ENCODE peak calls at places on chromosomes 4 and X, in four cellular contexts. D is A549, H is K562, S is GM12878. R is an unnamed sample.

GRCh38 chrX:45845142-45845541 is 644.5 kb upstream of the DIPK2B start:
- DNase-seq in D (no peak), S (no peak), H (no peak), R (no peak)

GRCh38 chrX:47162927-47163583 is 18.0 kb downstream of the RBM10 start:
- DNase-seq in S (no peak), H (no peak), D (no peak), R (no peak)

GRCh38 chr4:162265802-162266201 is 102.0 kb upstream of the FSTL5 start:
- DNase-seq in D (no peak), H (no peak), S (no peak), R (no peak)

GRCh38 chr4:61437923-61438322 is 237.8 kb downstream of the ADGRL3 start:
- DNase-seq in D (no peak), S (no peak), H (no peak), R (no peak)

GRCh38 chr4:137927972-137928371 is 314.2 kb downstream of the SLC7A11 start:
- DNase-seq in S (no peak), D (no peak), H (no peak), R (no peak)

GRCh38 chr4:187814737-187815465 is 180.7 kb upstream of the ZFP42 start:
- DNase-seq in H (no peak), S (no peak), D (no peak), R (peak; percentile 23)

GRCh38 chrX:71181558-71181909 is 36.9 kb downstream of the NLGN3 start:
- DNase-seq in H (peak; percentile 12), D (no peak), S (no peak), R (no peak)

GRCh38 chr4:153564630-153565525 is 98.7 kb downstream of the TMEM131L start:
- DNase-seq in H (no peak), S (no peak), D (no peak), R (peak; percentile 60)

GRCh38 chr4:56410247-56410646 is 23.0 kb upstream of the AASDH start:
- DNase-seq in D (peak; percentile 47), H (no peak), S (no peak), R (peak; percentile 98)

GRCh38 chr4:72569719-72570235 is 756 bp upstream of the ADAMTS3 start:
- DNase-seq in D (no peak), S (no peak), H (no peak), R (peak; percentile 17)

GRCh38 chrX:39162322-39162721 is 361.1 kb downstream of the MID1IP1 start:
- DNase-seq in H (no peak), S (no peak), D (no peak), R (no peak)

GRCh38 chr4:52265781-52266525 is 214.8 kb downstream of the SPATA18 start:
- DNase-seq in S (no peak), D (no peak), H (no peak), R (no peak)

GRCh38 chrX:1592128-1592862 is 891 bp downstream of the AKAP17A start:
- DNase-seq in H (peak; percentile 44), S (no peak), D (no peak), R (peak; percentile 5)

GRCh38 chr4:48046059-48046458 is 29.5 kb downstream of the NIPAL1 start:
- DNase-seq in D (no peak), S (no peak), H (no peak), R (no peak)

GRCh38 chrX:874061-874460 is 243.5 kb downstream of the SHOX start:
- DNase-seq in H (no peak), D (no peak), S (no peak), R (no peak)

GRCh38 chrX:15242899-15243555 is 26.9 kb downstream of the ASB9 start:
- DNase-seq in D (peak; percentile 46), H (peak; percentile 17), S (peak; percentile 17), R (peak; percentile 59)

GRCh38 chr4:156889616-156890594 is 81.7 kb downstream of the PDGFC start:
- DNase-seq in H (no peak), D (no peak), S (no peak), R (peak; percentile 83)

GRCh38 chr4:5051210-5051691 is at the start of gene STK32B:
- DNase-seq in H (peak; percentile 59), S (no peak), D (peak; percentile 64), R (peak; percentile 82)

GRCh38 chrX:17459596-17459995 is 84.6 kb downstream of the NHS start:
- DNase-seq in D (no peak), S (no peak), H (no peak), R (peak; percentile 66)

GRCh38 chr4:151638295-151638858 is 122.4 kb downstream of the GATB start:
- DNase-seq in D (no peak), S (no peak), H (no peak), R (no peak)

GRCh38 chr4:113574636-113575103 is 186.9 kb downstream of the CAMK2D start:
- DNase-seq in D (no peak), S (no peak), H (no peak), R (peak; percentile 80)

GRCh38 chr4:94479358-94480141 is 27.8 kb downstream of the PDLIM5 start:
- DNase-seq in S (no peak), H (no peak), D (no peak), R (no peak)

GRCh38 chr4:94480362-94480951 is 28.7 kb downstream of the PDLIM5 start:
- DNase-seq in H (no peak), D (no peak), S (no peak), R (no peak)

GRCh38 chr4:94472056-94472826 is 20.5 kb downstream of the PDLIM5 start:
- DNase-seq in S (no peak), D (no peak), H (no peak), R (peak; percentile 69)

GRCh38 chr4:94475794-94476193 is 24.1 kb downstream of the PDLIM5 start:
- DNase-seq in H (no peak), D (no peak), S (no peak), R (no peak)
- TF ChIP-seq ELK1 in H (no peak), D (no peak), S (no peak), R (no peak)

GRCh38 chr4:43394976-43395375 is 502.5 kb downstream of the GRXCR1 start:
- DNase-seq in H (no peak), S (no peak), D (no peak), R (peak; percentile 57)

GRCh38 chr4:43402393-43402792 is 509.9 kb downstream of the GRXCR1 start:
- DNase-seq in H (no peak), S (no peak), D (no peak), R (no peak)

GRCh38 chr4:43399726-43400125 is 507.2 kb downstream of the GRXCR1 start:
- DNase-seq in H (no peak), D (no peak), S (no peak), R (no peak)
- TF ChIP-seq ELK1 in H (no peak), D (no peak), S (no peak), R (no peak)

DNA sequence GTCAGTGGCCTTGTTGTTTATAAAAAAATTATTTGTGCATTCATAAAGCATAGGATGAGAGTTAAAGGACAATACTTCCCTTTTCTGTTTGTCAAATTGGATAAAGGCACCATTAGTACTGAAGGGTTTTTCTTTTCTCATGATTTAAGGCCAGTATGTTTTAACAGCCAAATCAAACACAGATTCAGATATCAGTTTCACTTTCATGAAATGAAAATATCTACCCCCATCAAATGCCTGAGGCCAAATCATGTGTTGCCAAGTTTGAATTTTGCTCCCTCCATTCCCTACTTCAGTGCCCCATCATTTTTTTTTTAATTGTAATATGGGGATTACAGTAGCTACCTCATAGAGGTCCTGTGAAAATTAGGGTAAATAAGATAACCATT is 745.9 kb downstream of the RPA4 start:
- DNase-seq in H (no peak), D (no peak), S (no peak), R (no peak)
- TF ChIP-seq ELK1 in H (no peak), D (no peak), S (no peak), R (no peak)

DNA sequence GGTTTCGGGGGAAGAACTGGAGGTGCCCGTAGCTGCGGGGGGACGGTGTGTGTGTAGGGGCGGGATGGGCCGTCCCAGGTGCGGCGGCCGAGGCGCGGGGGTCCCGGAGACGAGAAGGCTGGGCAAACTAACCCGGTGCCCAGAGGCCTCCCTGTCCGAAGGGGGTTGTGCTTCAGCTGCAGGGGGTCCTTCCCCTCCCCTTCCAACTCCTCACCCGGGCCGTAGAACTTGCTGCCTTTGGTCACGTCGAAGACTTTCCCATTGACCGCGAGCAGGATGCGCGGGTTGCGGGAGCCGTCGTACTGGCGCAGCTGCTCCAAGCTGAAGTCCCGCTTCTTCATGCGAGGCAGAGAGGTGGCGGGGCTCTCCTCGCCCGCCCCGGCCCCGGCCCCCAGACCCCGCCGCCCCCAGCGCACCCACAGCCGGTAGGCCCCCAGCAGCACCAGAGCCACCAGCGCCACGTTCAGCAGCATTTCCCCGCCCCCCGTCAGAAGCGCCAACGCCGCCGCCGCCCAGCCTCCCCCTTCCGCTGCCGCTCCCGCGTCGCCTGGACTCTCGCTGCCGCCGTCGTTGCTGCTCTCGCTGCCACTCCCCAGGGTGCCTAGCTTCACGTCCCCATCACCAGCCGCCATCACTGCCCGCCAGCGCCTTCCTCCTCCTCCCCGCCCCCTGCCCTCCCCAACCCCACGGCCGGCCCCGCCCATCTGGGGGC is at the start of gene PGRMC2:
- DNase-seq in S (no peak), D (peak; percentile 8), H (peak; percentile 29), R (peak; percentile 37)
- TF ChIP-seq ELK1 in S (no peak), D (no peak), H (no peak), R (no peak)

GRCh38 chrX:41963348-41963747 is 40.0 kb upstream of the CASK start:
- DNase-seq in S (no peak), H (no peak), D (no peak), R (no peak)
- TF ChIP-seq ELK1 in S (no peak), H (no peak), D (no peak), R (no peak)

GRCh38 chr4:125323547-125324100 is 8.9 kb downstream of the FAT4 start:
- DNase-seq in H (no peak), S (no peak), D (no peak), R (peak; percentile 64)
- TF ChIP-seq ELK1 in H (no peak), S (no peak), D (no peak), R (no peak)

DNA sequence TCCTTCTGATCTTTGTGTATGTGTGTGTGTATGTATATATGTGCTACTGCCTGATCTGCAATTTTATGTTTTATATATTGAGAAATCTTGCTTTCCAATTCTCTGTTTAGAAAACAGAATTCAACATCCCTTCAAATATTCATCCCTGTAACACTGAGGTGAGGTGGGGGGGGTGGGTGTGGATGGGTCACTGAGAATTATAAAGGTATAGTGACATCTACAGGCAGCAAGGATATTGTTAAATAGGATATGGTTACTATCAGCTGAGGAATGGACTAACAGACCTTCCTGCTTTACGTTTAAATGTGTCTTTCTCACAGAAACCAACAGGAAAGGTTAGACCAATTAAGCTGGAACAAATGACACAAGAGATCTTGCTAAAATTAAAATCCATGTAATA is 19.0 kb upstream of the MAGEB2 start:
- DNase-seq in D (peak; percentile 35), H (peak; percentile 49), S (no peak), R (peak; percentile 9)
- TF ChIP-seq ELK1 in D (no peak), H (no peak), S (no peak), R (no peak)

R was measured in IMR-90.